ENCODE peak calls at places on chromosome 17, in five cellular contexts. L, F, X, G and Q are unnamed samples.

GRCh38 chr17:5042152-5043022 is 7.2 kb upstream of the SLC52A1 start:
- DNase-seq in X (peak), F (no peak), G (no peak), L (peak), Q (no peak)

GRCh38 chr17:68993112-68993511 is 37.9 kb upstream of the ABCA8 start:
- DNase-seq in F (no peak), L (no peak), X (no peak), G (no peak), Q (no peak)

GRCh38 chr17:44847581-44847980 is at the start of gene HIGD1B:
- DNase-seq in X (no peak), G (no peak), L (no peak), F (no peak), Q (no peak)

GRCh38 chr17:32523827-32524552 is 37.2 kb downstream of the CDK5R1 start:
- DNase-seq in F (no peak), X (no peak), G (no peak), L (no peak), Q (no peak)

GRCh38 chr17:8142887-8143580 is 9.2 kb downstream of the PER1 start:
- DNase-seq in X (no peak), G (no peak), L (peak), F (no peak), Q (no peak)

GRCh38 chr17:66268247-66268927 is 34.0 kb upstream of the PRKCA start:
- DNase-seq in L (no peak), X (no peak), F (no peak), G (no peak), Q (no peak)

GRCh38 chr17:19538095-19539039 is 4.7 kb downstream of the SLC47A1 start:
- DNase-seq in X (no peak), L (no peak), F (no peak), G (no peak), Q (no peak)

GRCh38 chr17:51371732-51372151 is 111.4 kb downstream of the UTP18 start:
- DNase-seq in X (peak), L (no peak), F (no peak), G (no peak), Q (peak)

GRCh38 chr17:47192549-47192948 is 3.5 kb upstream of the CDC27 start:
- DNase-seq in L (no peak), X (no peak), G (no peak), F (no peak), Q (no peak)

GRCh38 chr17:77254961-77255741 is 114.4 kb downstream of the SEC14L1 start:
- DNase-seq in L (no peak), X (no peak), G (no peak), F (peak), Q (no peak)
- TF ChIP-seq POLR2A in L (no peak), X (no peak), G (no peak), F (no peak), Q (no peak)

DNA sequence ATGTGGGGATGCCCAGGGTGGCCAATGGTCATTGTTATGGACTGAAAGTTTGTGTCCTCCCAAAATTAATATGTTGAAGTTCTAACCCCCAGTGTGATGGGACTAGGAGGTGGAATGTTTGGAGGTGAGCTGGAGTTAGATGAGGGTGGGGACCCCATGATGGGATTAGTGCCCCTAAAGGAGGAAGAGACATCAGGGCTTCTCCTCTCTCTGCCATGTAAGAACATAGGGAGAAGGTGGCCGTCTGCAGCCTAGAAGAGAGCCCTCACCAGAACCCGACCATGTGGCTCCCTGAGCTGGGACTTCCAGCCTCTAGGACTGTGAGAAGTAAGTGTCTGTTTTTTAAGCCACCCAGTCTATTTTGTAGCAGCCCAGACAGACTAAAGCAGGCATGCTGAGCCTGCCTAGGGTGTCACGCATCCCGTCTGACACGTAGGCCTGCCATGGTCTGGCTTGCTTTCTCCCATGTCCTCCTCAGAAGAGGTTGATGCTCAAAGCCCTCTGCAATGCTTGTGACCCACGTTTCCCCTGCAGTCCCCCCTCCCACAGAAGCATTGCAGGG is 4.0 kb upstream of the PRPSAP1 start:
- DNase-seq in G (no peak), X (no peak), F (no peak), L (no peak), Q (no peak)
- TF ChIP-seq POLR2A in G (no peak), X (no peak), F (no peak), L (no peak), Q (no peak)

GRCh38 chr17:78844301-78845005 is 3.8 kb upstream of the USP36 start:
- DNase-seq in G (no peak), L (no peak), F (no peak), X (no peak), Q (no peak)
- TF ChIP-seq POLR2A in G (no peak), L (no peak), F (no peak), X (no peak), Q (no peak)

DNA sequence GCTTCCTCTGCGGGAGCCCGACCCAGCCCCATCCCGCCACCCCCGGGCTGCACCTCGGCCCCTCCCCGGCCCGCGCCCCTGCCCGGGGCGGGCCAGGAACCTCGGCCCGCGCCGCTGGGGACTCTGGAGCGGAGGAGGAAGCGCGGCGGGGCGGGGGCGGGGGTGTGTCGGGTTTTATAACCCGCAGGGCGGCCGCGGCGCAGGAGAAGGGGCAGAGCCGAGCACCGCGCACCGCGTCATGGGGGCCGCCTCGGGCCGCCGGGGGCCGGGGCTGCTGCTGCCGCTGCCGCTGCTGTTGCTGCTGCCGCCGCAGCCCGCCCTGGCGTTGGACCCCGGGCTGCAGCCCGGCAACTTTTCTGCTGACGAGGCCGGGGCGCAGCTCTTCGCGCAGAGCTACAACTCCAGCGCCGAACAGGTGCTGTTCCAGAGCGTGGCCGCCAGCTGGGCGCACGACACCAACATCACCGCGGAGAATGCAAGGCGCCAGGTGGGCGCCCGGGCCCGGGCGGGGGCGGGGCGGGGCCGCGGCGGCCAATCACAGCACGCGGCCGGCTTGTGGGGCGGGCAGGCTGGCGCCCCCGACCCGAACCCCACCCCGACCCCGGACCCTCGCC is at the start of gene ACE:
- DNase-seq in L (peak), F (peak), X (peak), G (no peak), Q (peak)
- TF ChIP-seq POLR2A in L (peak), F (no peak), X (no peak), G (no peak), Q (no peak)

DNA sequence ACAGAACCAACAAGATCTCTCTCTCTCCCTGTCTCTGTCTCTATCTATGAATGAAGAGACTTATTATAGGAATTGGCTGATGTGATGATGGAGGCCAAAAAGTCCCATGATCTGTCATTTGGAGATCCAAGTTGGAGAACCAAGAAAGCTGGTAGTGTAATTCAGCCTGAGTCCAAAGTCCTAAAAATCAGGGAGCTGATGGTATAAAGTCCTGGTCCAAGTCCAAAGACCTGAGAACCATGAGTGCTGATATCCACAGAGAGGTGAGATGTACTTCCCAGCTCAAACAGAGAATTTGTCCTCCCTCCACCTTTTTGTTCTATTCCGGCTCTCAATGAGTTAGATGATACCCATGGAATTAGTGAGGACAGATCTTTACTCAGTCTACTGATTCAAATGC is 15.4 kb upstream of the TMIGD1 start:
- DNase-seq in G (no peak), X (no peak), F (no peak), L (no peak), Q (no peak)
- TF ChIP-seq POLR2A in G (no peak), X (no peak), F (no peak), L (no peak), Q (no peak)

GRCh38 chr17:57975044-57975443 is 13.0 kb downstream of the VEZF1 start:
- DNase-seq in F (no peak), L (no peak), G (no peak), X (no peak), Q (no peak)
- TF ChIP-seq POLR2A in F (no peak), L (no peak), G (no peak), X (no peak), Q (no peak)

DNA sequence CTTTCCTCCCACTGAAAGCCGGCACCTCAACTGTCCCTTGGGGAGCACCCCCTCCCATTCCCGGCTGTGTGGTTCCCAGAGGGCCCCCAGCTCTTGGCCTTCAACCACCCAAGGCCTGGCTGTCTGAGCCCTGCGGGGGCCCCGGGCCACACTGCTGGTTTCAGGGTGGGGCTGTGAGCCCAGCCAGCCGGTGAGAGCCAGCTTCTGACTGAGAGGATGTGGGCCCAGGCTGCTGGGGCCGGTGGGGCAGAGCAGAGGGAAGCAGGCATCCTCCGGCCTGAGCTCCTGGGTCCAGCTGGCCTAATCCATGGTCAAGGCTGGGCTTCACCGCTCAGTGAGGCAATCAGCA is 875 bp upstream of the LGALS3BP start:
- DNase-seq in X (no peak), F (no peak), G (no peak), L (no peak), Q (no peak)
- TF ChIP-seq POLR2A in X (no peak), F (no peak), G (no peak), L (no peak), Q (no peak)